ENCODE peak calls at places on chromosome 2, in four cellular contexts. One of them, this sample, is unnamed.

GRCh38 chr2:61762292-61762691 is 91.6 kb downstream of the FAM161A start:
- DNase-seq in HepG2: no peak
- DNase-seq in A549: no peak
- DNase-seq in IMR-90: no peak
- DNase-seq in this sample: peak; percentile 15

GRCh38 chr2:70984576-70985282 is 6.3 kb downstream of the ANKRD53 start:
- DNase-seq in HepG2: no peak
- DNase-seq in A549: peak; percentile 79
- DNase-seq in IMR-90: peak; percentile 37
- DNase-seq in this sample: peak; percentile 59

GRCh38 chr2:26978061-26978596 is 7.7 kb downstream of the MAPRE3 start:
- DNase-seq in HepG2: no peak
- DNase-seq in A549: no peak
- DNase-seq in IMR-90: no peak
- DNase-seq in this sample: no peak

GRCh38 chr2:26658691-26659346 is 17.7 kb upstream of the CIB4 start:
- DNase-seq in HepG2: no peak
- DNase-seq in A549: no peak
- DNase-seq in IMR-90: no peak
- DNase-seq in this sample: no peak

GRCh38 chr2:120303177-120303576 is 42.8 kb upstream of the INHBB start:
- DNase-seq in HepG2: no peak
- DNase-seq in A549: no peak
- DNase-seq in IMR-90: no peak
- DNase-seq in this sample: no peak

GRCh38 chr2:16281451-16282330 is 341.3 kb downstream of the MYCN start:
- DNase-seq in HepG2: peak; percentile 41
- DNase-seq in A549: peak; percentile 31
- DNase-seq in IMR-90: no peak
- DNase-seq in this sample: peak; percentile 13

GRCh38 chr2:203122317-203122998 is 107.8 kb downstream of the NBEAL1 start:
- DNase-seq in HepG2: peak; percentile 34
- DNase-seq in A549: peak; percentile 6
- DNase-seq in IMR-90: peak; percentile 6
- DNase-seq in this sample: no peak

GRCh38 chr2:171086352-171087290 is 74.1 kb downstream of the TLK1 start:
- DNase-seq in HepG2: peak; percentile 65
- DNase-seq in A549: peak; percentile 15
- DNase-seq in IMR-90: peak; percentile 68
- DNase-seq in this sample: peak; percentile 49

GRCh38 chr2:73163522-73164367 is 38.6 kb upstream of the NOTO start:
- DNase-seq in HepG2: peak; percentile 71
- DNase-seq in A549: peak; percentile 88
- DNase-seq in IMR-90: peak; percentile 74
- DNase-seq in this sample: peak; percentile 53

GRCh38 chr2:230765611-230766300 is 53.1 kb downstream of the CAB39 start:
- DNase-seq in HepG2: no peak
- DNase-seq in A549: no peak
- DNase-seq in IMR-90: no peak
- DNase-seq in this sample: no peak

GRCh38 chr2:42139141-42139540 is 30.0 kb upstream of the EML4 start:
- DNase-seq in HepG2: no peak
- DNase-seq in A549: no peak
- DNase-seq in IMR-90: no peak
- DNase-seq in this sample: no peak

GRCh38 chr2:212843409-212844199 is 305.0 kb upstream of the ERBB4 start:
- DNase-seq in HepG2: no peak
- DNase-seq in A549: no peak
- DNase-seq in IMR-90: peak; percentile 91
- DNase-seq in this sample: no peak

GRCh38 chr2:7974086-7974485 is 707.8 kb upstream of the ID2 start:
- DNase-seq in HepG2: no peak
- DNase-seq in A549: no peak
- DNase-seq in IMR-90: no peak
- DNase-seq in this sample: no peak

GRCh38 chr2:85998071-85998991 is 107.4 kb downstream of the POLR1A start:
- DNase-seq in HepG2: no peak
- DNase-seq in A549: no peak
- DNase-seq in IMR-90: peak; percentile 56
- DNase-seq in this sample: no peak

GRCh38 chr2:118185210-118186109 is 97.2 kb downstream of the INSIG2 start:
- DNase-seq in HepG2: no peak
- DNase-seq in A549: peak; percentile 46
- DNase-seq in IMR-90: peak; percentile 20
- DNase-seq in this sample: peak; percentile 37

GRCh38 chr2:70523996-70524965 is 29.3 kb downstream of the TGFA start:
- DNase-seq in HepG2: peak; percentile 40
- DNase-seq in A549: peak; percentile 88
- DNase-seq in IMR-90: peak; percentile 34
- DNase-seq in this sample: no peak

GRCh38 chr2:120607996-120608395 is 127.7 kb upstream of the GLI2 start:
- DNase-seq in HepG2: no peak
- DNase-seq in A549: no peak
- DNase-seq in IMR-90: no peak
- DNase-seq in this sample: no peak

GRCh38 chr2:239737144-239737463 is 288.0 kb downstream of the NDUFA10 start:
- DNase-seq in HepG2: no peak
- DNase-seq in A549: no peak
- DNase-seq in IMR-90: no peak
- DNase-seq in this sample: no peak

GRCh38 chr2:239738159-239738558 is 287.0 kb downstream of the NDUFA10 start:
- DNase-seq in HepG2: no peak
- DNase-seq in A549: no peak
- DNase-seq in IMR-90: no peak
- DNase-seq in this sample: no peak

GRCh38 chr2:239735131-239735828 is 289.9 kb downstream of the NDUFA10 start:
- DNase-seq in HepG2: peak; percentile 32
- DNase-seq in A549: no peak
- DNase-seq in IMR-90: no peak
- DNase-seq in this sample: no peak

GRCh38 chr2:239735829-239736357 is 289.2 kb downstream of the NDUFA10 start:
- DNase-seq in HepG2: no peak
- DNase-seq in A549: no peak
- DNase-seq in IMR-90: no peak
- DNase-seq in this sample: no peak

GRCh38 chr2:239736358-239737143 is 288.6 kb downstream of the NDUFA10 start:
- DNase-seq in HepG2: no peak
- DNase-seq in A549: no peak
- DNase-seq in IMR-90: no peak
- DNase-seq in this sample: no peak
- TF ChIP-seq CTCF in HepG2: peak; percentile 59
- TF ChIP-seq CTCF in A549: no peak
- TF ChIP-seq CTCF in IMR-90: no peak
- TF ChIP-seq CTCF in this sample: no peak

GRCh38 chr2:152418688-152419087 is 83.7 kb downstream of the FMNL2 start:
- DNase-seq in HepG2: no peak
- DNase-seq in A549: no peak
- DNase-seq in IMR-90: peak; percentile 79
- DNase-seq in this sample: no peak
- H3K4me2 ChIP-seq in HepG2: no peak overlapping the region
- H3K4me2 ChIP-seq in A549: peak overlapping the region; percentile 3
- H3K4me2 ChIP-seq in IMR-90: no peak overlapping the region
- H3K4me2 ChIP-seq in this sample: no peak overlapping the region

GRCh38 chr2:148096012-148096411 is 75.1 kb downstream of the MBD5 start:
- DNase-seq in HepG2: no peak
- DNase-seq in A549: no peak
- DNase-seq in IMR-90: peak; percentile 26
- DNase-seq in this sample: no peak
- TF ChIP-seq CTCF in HepG2: no peak
- TF ChIP-seq CTCF in A549: no peak
- TF ChIP-seq CTCF in IMR-90: no peak
- TF ChIP-seq CTCF in this sample: no peak

GRCh38 chr2:223800908-223801307 is 36.5 kb downstream of the AP1S3 start:
- DNase-seq in HepG2: no peak
- DNase-seq in A549: no peak
- DNase-seq in IMR-90: no peak
- DNase-seq in this sample: no peak

GRCh38 chr2:223801702-223802101 is 35.7 kb downstream of the AP1S3 start:
- DNase-seq in HepG2: no peak
- DNase-seq in A549: no peak
- DNase-seq in IMR-90: no peak
- DNase-seq in this sample: no peak

GRCh38 chr2:223797073-223797472 is 40.3 kb downstream of the AP1S3 start:
- DNase-seq in HepG2: no peak
- DNase-seq in A549: peak; percentile 33
- DNase-seq in IMR-90: peak; percentile 34
- DNase-seq in this sample: no peak

GRCh38 chr2:223797811-223798721 is 39.3 kb downstream of the AP1S3 start:
- DNase-seq in HepG2: peak; percentile 59
- DNase-seq in A549: peak; percentile 14
- DNase-seq in IMR-90: peak; percentile 59
- DNase-seq in this sample: peak; percentile 83
- H3K4me2 ChIP-seq in HepG2: no peak overlapping the region
- H3K4me2 ChIP-seq in A549: peak overlapping the region; percentile 64
- H3K4me2 ChIP-seq in IMR-90: no peak overlapping the region
- H3K4me2 ChIP-seq in this sample: peak overlapping the region; percentile 61

DNA sequence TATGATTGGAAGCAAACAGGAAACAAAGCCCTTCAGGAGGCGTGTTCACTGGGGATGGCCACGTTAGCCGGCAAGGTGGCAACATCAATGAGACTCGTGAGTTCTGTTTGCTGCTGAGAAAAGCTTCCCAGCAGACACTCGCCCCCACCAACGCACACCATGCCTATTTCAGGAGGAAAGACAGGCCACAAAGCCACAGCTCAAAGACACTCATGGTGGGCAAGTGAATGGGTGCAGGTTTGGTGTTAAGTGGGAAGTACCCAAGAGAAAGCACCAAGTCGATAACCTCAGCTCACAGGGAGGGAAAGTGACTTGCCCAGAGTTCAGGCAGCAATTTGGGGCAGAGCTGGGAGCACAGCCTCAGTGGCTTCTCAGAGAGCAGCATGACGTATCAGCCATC is 10.5 kb upstream of the MTERF4 start:
- DNase-seq in HepG2: no peak
- DNase-seq in A549: no peak
- DNase-seq in IMR-90: no peak
- DNase-seq in this sample: no peak
- TF ChIP-seq CTCF in HepG2: no peak
- TF ChIP-seq CTCF in A549: no peak
- TF ChIP-seq CTCF in IMR-90: no peak
- TF ChIP-seq CTCF in this sample: no peak

GRCh38 chr2:222909276-222909675 is 48.4 kb downstream of the ACSL3 start:
- DNase-seq in HepG2: no peak
- DNase-seq in A549: no peak
- DNase-seq in IMR-90: no peak
- DNase-seq in this sample: no peak
- H3K4me2 ChIP-seq in HepG2: no peak overlapping the region
- H3K4me2 ChIP-seq in A549: no peak overlapping the region
- H3K4me2 ChIP-seq in IMR-90: no peak overlapping the region
- H3K4me2 ChIP-seq in this sample: no peak overlapping the region

GRCh38 chr2:126899786-126900185 is 1.1 kb downstream of the TEX51 start:
- DNase-seq in HepG2: no peak
- DNase-seq in A549: no peak
- DNase-seq in IMR-90: no peak
- DNase-seq in this sample: no peak
- TF ChIP-seq CTCF in HepG2: no peak
- TF ChIP-seq CTCF in A549: no peak
- TF ChIP-seq CTCF in IMR-90: no peak
- TF ChIP-seq CTCF in this sample: no peak

GRCh38 chr2:105283532-105283931 is 42.0 kb downstream of the GPR45 start:
- DNase-seq in HepG2: no peak
- DNase-seq in A549: no peak
- DNase-seq in IMR-90: no peak
- DNase-seq in this sample: no peak
- H3K4me2 ChIP-seq in HepG2: no peak overlapping the region
- H3K4me2 ChIP-seq in A549: no peak overlapping the region
- H3K4me2 ChIP-seq in IMR-90: no peak overlapping the region
- H3K4me2 ChIP-seq in this sample: no peak overlapping the region

GRCh38 chr2:172430027-172430426 is 2.6 kb downstream of the ITGA6 start:
- DNase-seq in HepG2: no peak
- DNase-seq in A549: no peak
- DNase-seq in IMR-90: no peak
- DNase-seq in this sample: no peak

GRCh38 chr2:172427990-172428840 is 829 bp downstream of the ITGA6 start:
- DNase-seq in HepG2: peak; percentile 74
- DNase-seq in A549: peak; percentile 41
- DNase-seq in IMR-90: no peak
- DNase-seq in this sample: no peak

GRCh38 chr2:172428841-172429173 is 1.4 kb downstream of the ITGA6 start:
- DNase-seq in HepG2: peak; percentile 64
- DNase-seq in A549: no peak
- DNase-seq in IMR-90: no peak
- DNase-seq in this sample: no peak

GRCh38 chr2:172430671-172431070 is 3.3 kb downstream of the ITGA6 start:
- DNase-seq in HepG2: no peak
- DNase-seq in A549: no peak
- DNase-seq in IMR-90: peak; percentile 33
- DNase-seq in this sample: no peak

GRCh38 chr2:172429351-172429968 is 2.1 kb downstream of the ITGA6 start:
- DNase-seq in HepG2: no peak
- DNase-seq in A549: no peak
- DNase-seq in IMR-90: peak; percentile 31
- DNase-seq in this sample: no peak
- TF ChIP-seq CTCF in HepG2: no peak
- TF ChIP-seq CTCF in A549: no peak
- TF ChIP-seq CTCF in IMR-90: no peak
- TF ChIP-seq CTCF in this sample: no peak

GRCh38 chr2:54483426-54483825 is 27.3 kb downstream of the SPTBN1 start:
- DNase-seq in HepG2: peak; percentile 32
- DNase-seq in A549: peak; percentile 29
- DNase-seq in IMR-90: no peak
- DNase-seq in this sample: no peak
- H3K4me2 ChIP-seq in HepG2: peak overlapping the region; percentile 33
- H3K4me2 ChIP-seq in A549: peak overlapping the region; percentile 67
- H3K4me2 ChIP-seq in IMR-90: peak overlapping the region; percentile 66
- H3K4me2 ChIP-seq in this sample: no peak overlapping the region